ENCODE peak calls at places on chromosomes 7 and 10, in ten cellular contexts. F is upper lobe of left lung, R is fibroblast of lung, G is fibroblast of mammary gland, Z is left lung, S is lower leg skin, A is GM12865, U is kidney, H is GM23338, X is PC-3. J is an unnamed sample.

GRCh38 chr10:25725917-25726716 is 207.9 kb upstream of the MYO3A start:
- DNase-seq in F (no peak), R (peak; percentile 46), G (peak; percentile 56), Z (no peak), S (no peak), A (peak; percentile 55), U (no peak), H (peak; percentile 92), X (peak; percentile 66), J (peak; percentile 28)

GRCh38 chr7:18796216-18796615 is 300.7 kb downstream of the HDAC9 start:
- DNase-seq in F (no peak), R (no peak), G (no peak), Z (no peak), S (no peak), A (no peak), U (no peak), H (no peak), X (no peak), J (no peak)

GRCh38 chr10:52172581-52172980 is 141.5 kb upstream of the DKK1 start:
- DNase-seq in F (peak; percentile 35), R (no peak), G (no peak), Z (no peak), S (no peak), A (no peak), U (no peak), H (peak; percentile 70), X (peak; percentile 41), J (peak; percentile 39)

GRCh38 chr10:28360175-28360574 is 57.3 kb upstream of the MPP7 start:
- DNase-seq in F (no peak), R (no peak), G (no peak), Z (no peak), S (no peak), A (no peak), U (no peak), H (no peak), X (no peak), J (no peak)

GRCh38 chr10:21753497-21754270 is 219.7 kb downstream of the MLLT10 start:
- DNase-seq in F (no peak), R (no peak), G (no peak), Z (no peak), S (peak; percentile 83), A (no peak), U (no peak), H (no peak), X (no peak), J (no peak)

GRCh38 chr10:91194497-91195179 is 25.8 kb upstream of the PCGF5 start:
- DNase-seq in F (no peak), R (peak; percentile 72), G (peak; percentile 89), Z (no peak), S (no peak), A (no peak), U (no peak), H (no peak), X (no peak), J (no peak)

GRCh38 chr10:132307823-132308587 is at the start of gene STK32C:
- DNase-seq in F (peak; percentile 95), R (peak; percentile 78), G (peak; percentile 84), Z (peak; percentile 95), S (peak; percentile 96), A (peak; percentile 95), U (peak; percentile 98), H (peak; percentile 93), X (peak; percentile 74), J (peak; percentile 100)

GRCh38 chr10:99375444-99375843 is 46.3 kb downstream of the CNNM1 start:
- DNase-seq in F (no peak), R (peak; percentile 27), G (no peak), Z (no peak), S (no peak), A (no peak), U (no peak), H (no peak), X (no peak), J (no peak)

DNA sequence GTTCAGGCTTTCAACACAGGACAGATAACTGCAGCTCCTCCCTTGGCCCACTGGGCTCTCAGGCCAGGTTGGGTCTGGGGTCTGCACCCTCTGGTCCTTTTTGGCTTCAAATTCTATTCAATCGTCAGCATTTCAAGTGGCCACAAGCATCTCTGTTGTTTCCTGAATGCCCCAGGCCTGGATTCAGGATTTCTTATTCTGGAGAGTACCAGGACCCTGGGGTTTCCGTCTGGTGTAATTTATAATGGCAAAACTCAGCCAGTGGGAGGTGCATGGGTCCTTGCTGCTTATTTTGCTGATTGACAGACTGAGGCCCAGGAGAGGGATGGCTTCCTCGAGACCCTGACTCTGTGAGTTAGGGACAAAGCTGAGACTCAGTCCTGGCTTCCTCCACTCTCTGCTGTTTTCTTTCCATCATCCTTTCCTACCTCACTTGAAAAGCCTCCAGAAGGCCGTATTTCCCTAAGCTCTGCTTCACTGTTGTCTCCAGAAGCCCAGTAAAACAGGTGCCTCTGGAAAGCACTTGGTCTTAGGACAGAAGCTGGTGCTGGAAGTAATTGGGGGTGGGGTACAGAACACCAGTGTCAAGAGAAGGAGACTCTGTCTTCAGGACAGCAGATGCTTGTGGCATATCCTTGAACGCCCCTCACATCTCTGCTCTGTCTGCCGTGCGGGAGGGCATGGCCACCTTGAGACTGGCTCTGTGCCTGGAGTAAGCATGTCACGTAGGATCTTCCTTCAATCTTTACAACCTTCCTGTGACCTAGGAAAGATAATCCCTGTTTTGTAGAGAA is 39.5 kb upstream of the SH2D4B start:
- DNase-seq in F (no peak), R (no peak), G (no peak), Z (no peak), S (no peak), A (no peak), U (no peak), H (no peak), X (no peak), J (no peak)
- H3K4me3 ChIP-seq in F (no peak overlapping the region), R (no peak overlapping the region), G (no peak overlapping the region), Z (no peak overlapping the region), S (no peak overlapping the region), A (no peak overlapping the region), U (no peak overlapping the region), H (no peak overlapping the region), X (no peak overlapping the region), J (no peak overlapping the region)

GRCh38 chr7:56175784-56176183 is 59.6 kb upstream of the NUPR2 start:
- DNase-seq in F (no peak), R (no peak), G (peak; percentile 1), Z (no peak), S (no peak), A (no peak), U (no peak), H (no peak), X (no peak), J (no peak)

GRCh38 chr7:56175086-56175760 is 59.0 kb upstream of the NUPR2 start:
- DNase-seq in F (no peak), R (no peak), G (no peak), Z (no peak), S (no peak), A (no peak), U (peak; percentile 72), H (no peak), X (no peak), J (peak; percentile 20)

DNA sequence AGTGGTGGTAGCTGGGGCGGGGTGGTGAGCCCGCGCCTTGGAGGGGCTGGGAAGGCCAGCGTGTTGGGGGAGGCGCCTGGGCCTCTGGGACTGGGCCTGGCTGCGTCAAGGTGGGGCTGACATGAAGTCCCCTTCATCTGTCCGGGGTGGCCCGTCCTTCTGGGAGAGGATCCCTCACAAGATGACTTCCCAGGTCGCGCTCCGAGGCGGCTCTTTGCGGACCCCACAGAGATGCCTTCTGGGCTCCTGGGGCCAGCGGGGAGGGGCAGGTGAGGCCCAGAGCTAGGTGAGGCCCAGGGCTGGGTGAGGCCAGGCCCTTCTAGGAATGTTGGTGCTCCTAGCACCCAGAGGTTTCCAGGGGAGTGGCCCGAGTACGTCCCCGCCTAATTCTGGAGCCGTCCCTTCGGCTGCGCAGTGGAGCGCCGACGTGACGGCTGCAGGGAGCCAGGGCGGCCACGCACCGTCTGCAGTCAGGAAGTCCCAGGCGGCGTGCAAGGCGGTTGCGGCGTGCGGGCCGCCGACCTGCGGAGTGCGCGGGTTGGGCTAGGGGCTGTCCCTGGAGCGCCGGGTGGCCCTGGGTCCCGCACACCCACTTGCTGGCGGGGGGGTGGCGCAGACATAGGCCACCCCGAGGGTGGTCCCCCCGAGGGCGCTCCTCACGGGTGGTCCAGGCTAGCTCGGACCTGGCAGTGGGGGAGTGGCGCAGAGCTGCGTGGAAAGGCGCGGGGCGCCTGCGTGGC is 58.3 kb upstream of the NUPR2 start:
- DNase-seq in F (no peak), R (no peak), G (no peak), Z (no peak), S (no peak), A (no peak), U (peak; percentile 74), H (no peak), X (no peak), J (peak; percentile 16)
- H3K4me3 ChIP-seq in F (peak overlapping the region; percentile 44), R (no peak overlapping the region), G (no peak overlapping the region), Z (peak overlapping the region; percentile 31), S (no peak overlapping the region), A (no peak overlapping the region), U (no peak overlapping the region), H (no peak overlapping the region), X (no peak overlapping the region), J (no peak overlapping the region)

GRCh38 chr7:44065431-44066110 is at the start of gene PGAM2:
- DNase-seq in F (peak; percentile 19), R (no peak), G (no peak), Z (peak; percentile 32), S (no peak), A (no peak), U (peak; percentile 80), H (peak; percentile 67), X (no peak), J (peak; percentile 89)

GRCh38 chr7:44066111-44066460 is 719 bp upstream of the PGAM2 start:
- DNase-seq in F (no peak), R (no peak), G (no peak), Z (no peak), S (no peak), A (no peak), U (peak; percentile 55), H (no peak), X (no peak), J (no peak)

GRCh38 chr7:44063894-44064651 is 1.3 kb downstream of the PGAM2 start:
- DNase-seq in F (peak; percentile 20), R (no peak), G (no peak), Z (peak; percentile 27), S (peak; percentile 82), A (no peak), U (peak; percentile 68), H (peak; percentile 87), X (no peak), J (peak; percentile 89)

GRCh38 chr7:44063547-44063893 is 1.8 kb downstream of the PGAM2 start:
- DNase-seq in F (no peak), R (no peak), G (no peak), Z (peak; percentile 28), S (peak; percentile 70), A (no peak), U (peak; percentile 71), H (peak; percentile 53), X (no peak), J (no peak)

DNA sequence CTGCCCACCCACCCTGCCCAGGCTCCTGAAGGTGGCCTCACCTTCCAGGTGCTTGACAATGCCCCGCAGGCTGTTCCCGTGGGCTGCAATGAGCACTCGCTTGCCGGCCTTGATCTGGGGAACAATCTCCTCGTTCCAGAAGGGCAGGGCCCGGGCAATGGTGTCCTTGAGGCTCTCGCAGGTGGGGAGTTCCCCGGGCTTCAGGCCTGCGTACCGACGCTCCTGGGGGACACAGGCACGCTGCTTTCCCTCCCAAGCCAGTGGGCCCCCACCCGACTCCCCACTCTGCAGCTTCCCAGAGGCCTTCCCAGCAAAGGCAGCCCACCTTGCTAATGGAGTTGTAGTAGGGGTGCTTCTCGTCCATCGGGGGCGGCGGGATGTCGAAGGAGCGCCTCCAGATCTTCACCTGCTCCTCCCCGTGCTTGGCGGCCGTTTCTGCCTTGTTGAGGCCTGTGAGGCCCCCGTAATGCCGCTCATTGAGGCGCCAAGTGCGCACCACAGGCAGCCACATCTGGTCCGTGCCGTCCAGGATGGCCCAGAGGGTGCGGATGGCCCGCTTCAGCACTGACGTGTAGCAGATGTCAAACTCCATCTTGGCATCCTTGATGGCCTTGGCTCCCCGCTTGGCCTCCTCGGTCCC is 456 bp downstream of the PGAM2 start:
- DNase-seq in F (no peak), R (no peak), G (no peak), Z (peak; percentile 29), S (peak; percentile 80), A (no peak), U (peak; percentile 75), H (peak; percentile 29), X (no peak), J (peak; percentile 61)
- H3K4me3 ChIP-seq in F (no peak overlapping the region), R (no peak overlapping the region), G (no peak overlapping the region), Z (no peak overlapping the region), S (no peak overlapping the region), A (no peak overlapping the region), U (no peak overlapping the region), H (peak overlapping the region; percentile 41), X (no peak overlapping the region), J (peak overlapping the region; percentile 5)

GRCh38 chr7:102890971-102891692 is 21.7 kb upstream of the LRRC17 start:
- DNase-seq in F (no peak), R (no peak), G (no peak), Z (no peak), S (no peak), A (no peak), U (no peak), H (no peak), X (no peak), J (no peak)
- H3K4me3 ChIP-seq in F (no peak overlapping the region), R (no peak overlapping the region), G (no peak overlapping the region), Z (no peak overlapping the region), S (no peak overlapping the region), A (no peak overlapping the region), U (no peak overlapping the region), H (no peak overlapping the region), X (no peak overlapping the region), J (no peak overlapping the region)

J was measured in H7.